ENCODE peak calls at places on chromosomes 12 and 14, in seven cellular contexts. T, G, A, D, Y, K and S are unnamed samples.

GRCh38 chr14:76352639-76353281 is 23.2 kb upstream of the ESRRB start:
- DNase-seq in T (peak; percentile 21), G (peak; percentile 23), A (peak; percentile 95), D (peak; percentile 65), Y (peak; percentile 16), K (peak; percentile 29), S (peak; percentile 76)

GRCh38 chr12:96386794-96387193 is 13.4 kb downstream of the CDK17 start:
- DNase-seq in T (no peak), G (no peak), A (no peak), D (no peak), Y (no peak), K (no peak), S (no peak)

GRCh38 chr12:95815635-95816212 is 25.2 kb upstream of the NTN4 start:
- DNase-seq in T (no peak), G (peak; percentile 52), A (no peak), D (no peak), Y (no peak), K (no peak), S (no peak)

GRCh38 chr14:24952851-24953666 is 96.9 kb downstream of the STXBP6 start:
- DNase-seq in T (no peak), G (no peak), A (no peak), D (no peak), Y (no peak), K (no peak), S (peak; percentile 19)

GRCh38 chr12:101459642-101460346 is 15.3 kb upstream of the SPIC start:
- DNase-seq in T (no peak), G (no peak), A (no peak), D (no peak), Y (no peak), K (peak; percentile 29), S (peak; percentile 68)

GRCh38 chr14:74922752-74923401 is at the start of gene RPS6KL1:
- DNase-seq in T (peak; percentile 40), G (peak; percentile 79), A (peak; percentile 88), D (peak; percentile 92), Y (peak; percentile 37), K (peak; percentile 86), S (peak; percentile 84)

GRCh38 chr12:77477907-77478533 is 352.7 kb upstream of the NAV3 start:
- DNase-seq in T (no peak), G (no peak), A (no peak), D (no peak), Y (no peak), K (no peak), S (no peak)

GRCh38 chr12:64392221-64392620 is 1.7 kb upstream of the C12orf56 start:
- DNase-seq in T (no peak), G (peak; percentile 59), A (no peak), D (no peak), Y (no peak), K (no peak), S (peak; percentile 45)

GRCh38 chr12:14723763-14724162 is 27.4 kb upstream of the GUCY2C start:
- DNase-seq in T (peak; percentile 38), G (peak; percentile 28), A (no peak), D (peak; percentile 61), Y (peak; percentile 45), K (peak; percentile 71), S (peak; percentile 56)

GRCh38 chr12:18492372-18493025 is 231.2 kb downstream of the PIK3C2G start:
- DNase-seq in T (no peak), G (peak; percentile 18), A (no peak), D (no peak), Y (no peak), K (no peak), S (no peak)

GRCh38 chr12:50467441-50467840 is 37.3 kb upstream of the DIP2B start:
- DNase-seq in T (no peak), G (no peak), A (no peak), D (no peak), Y (no peak), K (no peak), S (no peak)

GRCh38 chr12:2165021-2165420 is 112.2 kb downstream of the CACNA1C start:
- DNase-seq in T (no peak), G (no peak), A (no peak), D (no peak), Y (no peak), K (no peak), S (no peak)

DNA sequence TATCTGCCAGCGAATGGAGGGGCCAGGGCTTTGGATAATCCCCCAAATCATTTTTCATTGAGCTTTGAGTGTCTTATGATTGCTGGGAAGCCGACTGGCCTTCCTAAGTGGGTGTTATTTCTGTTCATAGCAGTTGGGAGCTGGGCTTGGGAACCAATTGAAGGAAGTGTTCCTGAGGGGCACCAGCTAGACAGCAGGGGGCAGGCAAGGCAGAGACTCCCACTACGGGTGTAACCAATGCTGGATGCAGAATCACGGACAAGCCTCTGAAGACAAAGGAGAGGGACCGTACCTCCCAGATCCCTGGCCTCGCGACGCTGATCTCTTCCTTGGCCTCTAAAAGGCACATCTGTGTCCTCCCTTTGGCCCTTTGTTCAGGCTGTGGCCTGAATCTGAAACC is 149.0 kb upstream of the PRMT8 start:
- DNase-seq in T (no peak), G (peak; percentile 5), A (peak; percentile 68), D (peak; percentile 76), Y (no peak), K (peak; percentile 23), S (peak; percentile 30)
- TF ChIP-seq CTCF in T (no peak), G (peak; percentile 38), A (peak; percentile 61), D (peak; percentile 64), Y (no peak), K (no peak), S (no peak)

GRCh38 chr12:89707992-89708792 is 446 bp downstream of the ATP2B1 start:
- DNase-seq in T (peak; percentile 30), G (peak; percentile 13), A (peak; percentile 57), D (peak; percentile 42), Y (peak; percentile 21), K (peak; percentile 46), S (peak; percentile 31)

GRCh38 chr12:89709994-89710872 is 1.6 kb upstream of the ATP2B1 start:
- DNase-seq in T (peak; percentile 30), G (no peak), A (peak; percentile 73), D (peak; percentile 70), Y (peak; percentile 27), K (peak; percentile 67), S (peak; percentile 61)

GRCh38 chr12:89707623-89707991 is 1.0 kb downstream of the ATP2B1 start:
- DNase-seq in T (no peak), G (no peak), A (peak; percentile 59), D (peak; percentile 30), Y (no peak), K (peak; percentile 35), S (peak; percentile 8)

GRCh38 chr12:89709157-89709993 is 737 bp upstream of the ATP2B1 start:
- DNase-seq in T (peak; percentile 100), G (peak; percentile 100), A (peak; percentile 99), D (peak; percentile 99), Y (peak; percentile 100), K (peak; percentile 99), S (peak; percentile 99)

GRCh38 chr12:89708793-89709156 is at the start of gene ATP2B1:
- DNase-seq in T (peak; percentile 75), G (peak; percentile 87), A (peak; percentile 86), D (peak; percentile 92), Y (peak; percentile 72), K (peak; percentile 87), S (peak; percentile 94)
- TF ChIP-seq CTCF in T (no peak), G (peak; percentile 4), A (no peak), D (no peak), Y (no peak), K (no peak), S (no peak)

DNA sequence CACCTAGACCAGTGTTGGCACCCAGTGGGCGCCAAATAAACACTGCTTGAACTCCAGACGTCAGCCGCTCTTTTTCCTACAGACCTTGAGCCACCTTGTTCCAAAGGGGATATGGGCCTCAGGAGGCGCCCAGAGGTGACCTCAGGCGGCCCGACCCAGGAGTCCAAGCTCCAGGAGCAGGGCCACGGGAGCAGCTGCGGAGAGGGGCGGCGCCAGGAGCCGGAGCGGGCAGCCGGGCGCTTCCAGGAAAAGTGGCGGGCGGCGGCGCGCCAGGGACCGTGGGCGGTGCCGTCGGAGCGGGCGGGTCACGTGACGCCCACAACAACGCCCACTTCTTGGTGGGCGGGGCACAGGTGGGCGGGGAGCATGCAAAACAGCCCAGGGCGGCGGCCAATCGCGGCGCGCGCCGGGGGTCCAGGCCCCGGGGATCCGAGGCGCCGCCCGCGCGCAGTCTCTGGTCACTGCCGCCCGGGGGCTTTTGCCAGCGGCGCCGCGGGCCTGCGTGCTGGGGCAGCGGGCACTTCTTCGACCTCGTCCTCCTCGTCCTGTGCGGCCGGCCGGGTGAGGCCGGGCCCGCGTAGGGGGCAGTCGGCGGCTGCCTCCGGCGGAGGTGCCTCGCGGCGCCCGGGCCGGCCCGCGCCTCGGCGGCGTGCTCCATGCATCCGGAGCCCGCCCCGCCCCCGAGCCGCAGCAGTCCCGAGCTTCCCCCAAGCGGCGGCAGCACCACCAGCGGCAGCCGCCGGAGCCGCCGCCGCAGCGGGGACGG is at the start of gene ORAI1:
- DNase-seq in T (peak; percentile 95), G (peak; percentile 94), A (peak; percentile 98), D (peak; percentile 99), Y (peak; percentile 91), K (peak; percentile 98), S (peak; percentile 99)
- TF ChIP-seq CTCF in T (no peak), G (no peak), A (no peak), D (no peak), Y (no peak), K (no peak), S (no peak)

DNA sequence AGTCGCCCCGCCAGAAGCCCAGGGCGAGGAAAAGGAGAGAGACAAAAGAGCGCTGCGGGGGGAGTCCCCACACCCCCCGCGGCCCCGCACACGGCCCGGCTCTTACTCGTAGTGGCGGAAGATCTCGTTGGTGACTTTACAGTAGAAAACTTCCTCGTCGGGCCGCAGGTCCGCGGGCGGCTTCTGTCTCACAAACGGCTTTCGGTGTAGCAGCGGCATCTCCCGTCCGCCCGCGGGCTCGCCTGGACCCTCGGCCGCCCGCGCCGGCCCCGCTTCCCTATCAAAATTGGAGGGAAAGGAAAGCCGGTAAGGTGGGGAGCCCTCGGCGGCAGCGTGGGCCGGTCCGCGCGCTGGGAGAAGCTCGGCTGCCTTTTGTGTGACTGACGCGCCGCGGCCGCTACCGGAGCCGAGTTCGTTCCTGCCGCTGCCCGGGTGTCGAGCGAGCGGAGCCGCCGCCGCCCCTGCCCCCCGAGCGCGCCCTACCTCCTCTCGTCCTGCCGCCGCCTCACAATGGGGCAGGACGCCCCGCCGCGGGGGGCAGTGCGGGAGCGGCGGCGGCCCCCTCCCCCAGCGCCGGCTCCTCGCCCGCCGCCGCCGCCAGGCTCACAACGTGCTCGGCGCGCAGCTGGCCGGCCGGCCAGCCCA is 652 bp downstream of the BAZ1A start:
- DNase-seq in T (peak; percentile 34), G (peak; percentile 67), A (peak; percentile 61), D (peak; percentile 57), Y (peak; percentile 40), K (peak; percentile 61), S (peak; percentile 42)
- TF ChIP-seq CTCF in T (peak; percentile 23), G (peak; percentile 12), A (no peak), D (no peak), Y (no peak), K (no peak), S (no peak)